ENCODE peak calls at places on chromosomes 12 and 14, in four cellular contexts. One of them, this sample, is unnamed.

GRCh38 chr14:71668186-71668912 is 263.9 kb upstream of the RGS6 start:
- DNase-seq in AG04449: no peak
- DNase-seq in HepG2: no peak
- DNase-seq in HEK293T: no peak
- DNase-seq in this sample: no peak

GRCh38 chr12:112682586-112682985 is 109.0 kb upstream of the RPH3A start:
- DNase-seq in HEK293T: no peak
- DNase-seq in AG04449: no peak
- DNase-seq in HepG2: no peak
- DNase-seq in this sample: no peak

GRCh38 chr14:38502241-38502640 is 246.3 kb upstream of the CLEC14A start:
- DNase-seq in AG04449: no peak
- DNase-seq in HepG2: no peak
- DNase-seq in HEK293T: no peak
- DNase-seq in this sample: no peak

GRCh38 chr14:38210587-38211257 is 3.0 kb downstream of the SSTR1 start:
- DNase-seq in HepG2: no peak
- DNase-seq in AG04449: no peak
- DNase-seq in HEK293T: no peak
- DNase-seq in this sample: no peak

GRCh38 chr14:90256354-90257131 is at the start of gene PSMC1:
- DNase-seq in AG04449: peak
- DNase-seq in HepG2: peak
- DNase-seq in HEK293T: peak
- DNase-seq in this sample: peak

GRCh38 chr14:60707858-60708257 is 16.3 kb downstream of the SIX4 start:
- DNase-seq in AG04449: no peak
- DNase-seq in HepG2: no peak
- DNase-seq in HEK293T: peak
- DNase-seq in this sample: no peak

GRCh38 chr12:47236109-47236714 is 156.5 kb upstream of the AMIGO2 start:
- DNase-seq in AG04449: peak
- DNase-seq in HepG2: no peak
- DNase-seq in HEK293T: no peak
- DNase-seq in this sample: peak

GRCh38 chr12:96134200-96134599 is 60.0 kb upstream of the ELK3 start:
- DNase-seq in HEK293T: no peak
- DNase-seq in AG04449: no peak
- DNase-seq in HepG2: no peak
- DNase-seq in this sample: no peak

GRCh38 chr14:59217011-59217410 is 28.5 kb downstream of the DAAM1 start:
- DNase-seq in HEK293T: no peak
- DNase-seq in HepG2: no peak
- DNase-seq in AG04449: no peak
- DNase-seq in this sample: no peak

GRCh38 chr14:105536051-105536450 is 9.7 kb downstream of the TMEM121 start:
- DNase-seq in AG04449: no peak
- DNase-seq in HEK293T: no peak
- DNase-seq in HepG2: no peak
- DNase-seq in this sample: no peak

GRCh38 chr12:57864382-57864781 is 17.9 kb upstream of the CTDSP2 start:
- DNase-seq in HEK293T: no peak
- DNase-seq in HepG2: no peak
- DNase-seq in AG04449: no peak
- DNase-seq in this sample: no peak

GRCh38 chr12:54300732-54301427 is at the start of gene NFE2:
- DNase-seq in HepG2: peak
- DNase-seq in HEK293T: peak
- DNase-seq in AG04449: no peak
- DNase-seq in this sample: peak

GRCh38 chr14:104184911-104185499 is 46.6 kb downstream of the KIF26A start:
- DNase-seq in HepG2: no peak
- DNase-seq in AG04449: no peak
- DNase-seq in HEK293T: no peak
- DNase-seq in this sample: no peak

GRCh38 chr12:53820503-53820902 is 68.7 kb upstream of the CISTR start:
- DNase-seq in AG04449: no peak
- DNase-seq in HepG2: no peak
- DNase-seq in HEK293T: peak
- DNase-seq in this sample: no peak

GRCh38 chr12:1013618-1014489 is 22.8 kb downstream of the ERC1 start:
- DNase-seq in HEK293T: no peak
- DNase-seq in AG04449: no peak
- DNase-seq in HepG2: no peak
- DNase-seq in this sample: peak

GRCh38 chr12:48965447-48965846 is 6.1 kb downstream of the WNT10B start:
- DNase-seq in HEK293T: no peak
- DNase-seq in AG04449: no peak
- DNase-seq in HepG2: no peak
- DNase-seq in this sample: no peak

GRCh38 chr12:57744777-57745484 is at the start of gene TSPAN31:
- DNase-seq in HepG2: peak
- DNase-seq in AG04449: peak
- DNase-seq in HEK293T: peak
- DNase-seq in this sample: peak

GRCh38 chr14:64801800-64802199 is 77.9 kb downstream of the SPTB start:
- DNase-seq in HEK293T: peak
- DNase-seq in AG04449: no peak
- DNase-seq in HepG2: peak
- DNase-seq in this sample: no peak

GRCh38 chr14:53953828-53954550 is 2.6 kb downstream of the BMP4 start:
- DNase-seq in HEK293T: peak
- DNase-seq in HepG2: peak
- DNase-seq in AG04449: no peak
- DNase-seq in this sample: no peak

GRCh38 chr14:77306406-77307098 is 14.1 kb downstream of the POMT2 start:
- DNase-seq in AG04449: no peak
- DNase-seq in HepG2: no peak
- DNase-seq in HEK293T: no peak
- DNase-seq in this sample: no peak

GRCh38 chr12:59834659-59835474 is 239.0 kb downstream of the SLC16A7 start:
- DNase-seq in AG04449: no peak
- DNase-seq in HepG2: peak
- DNase-seq in HEK293T: peak
- DNase-seq in this sample: no peak

GRCh38 chr12:7806863-7807487 is 17.8 kb downstream of the NANOG start:
- DNase-seq in AG04449: no peak
- DNase-seq in HEK293T: peak
- DNase-seq in HepG2: peak
- DNase-seq in this sample: peak

GRCh38 chr12:549476-550082 is 89.8 kb downstream of the B4GALNT3 start:
- DNase-seq in AG04449: no peak
- DNase-seq in HEK293T: no peak
- DNase-seq in HepG2: no peak
- DNase-seq in this sample: no peak

This sample was measured in AG04450.